ENCODE peak calls at places on chromosome 10, in four cellular contexts. C is H1, G is HEK293T, S is HepG2. N is an unnamed sample.
A peak's percentile ranks its signal among the peaks of the same experiment; 100 is the strongest.

GRCh38 chr10:112161757-112162518 is 21.6 kb downstream of the GPAM start:
- DNase-seq in C (no peak), G (no peak), S (no peak), N (no peak)

GRCh38 chr10:81600185-81600584 is 274.8 kb upstream of the NRG3 start:
- DNase-seq in C (no peak), G (no peak), S (no peak), N (no peak)

GRCh38 chr10:83881647-83882046 is 257.7 kb upstream of the GHITM start:
- DNase-seq in C (no peak), G (no peak), S (no peak), N (no peak)

GRCh38 chr10:117587036-117587435 is 44.5 kb downstream of the EMX2 start:
- DNase-seq in C (no peak), G (no peak), S (no peak), N (no peak)

GRCh38 chr10:804191-804781 is 114.8 kb upstream of the DIP2C start:
- DNase-seq in C (no peak), G (no peak), S (no peak), N (no peak)

GRCh38 chr10:13717936-13718772 is 131.4 kb downstream of the PRPF18 start:
- DNase-seq in C (no peak), G (no peak), S (peak; percentile 7), N (no peak)

GRCh38 chr10:23514321-23514720 is 75.4 kb downstream of the OTUD1 start:
- DNase-seq in C (no peak), G (no peak), S (no peak), N (no peak)

GRCh38 chr10:68096913-68097509 is 12.3 kb upstream of the MYPN start:
- DNase-seq in C (no peak), G (peak; percentile 35), S (no peak), N (peak; percentile 62)

GRCh38 chr10:110859947-110860376 is 11.8 kb upstream of the PDCD4 start:
- DNase-seq in C (no peak), G (no peak), S (no peak), N (no peak)

GRCh38 chr10:112907893-112908292 is 42.2 kb upstream of the TCF7L2 start:
- DNase-seq in C (no peak), G (no peak), S (no peak), N (no peak)

GRCh38 chr10:28785018-28785417 is 107.7 kb downstream of the BAMBI start:
- DNase-seq in C (no peak), G (no peak), S (no peak), N (no peak)

GRCh38 chr10:121753726-121754476 is 155.7 kb upstream of the FGFR2 start:
- DNase-seq in C (no peak), G (peak; percentile 35), S (no peak), N (no peak)

GRCh38 chr10:129694184-129694583 is 227.1 kb downstream of the MGMT start:
- DNase-seq in C (peak; percentile 43), G (no peak), S (no peak), N (no peak)

GRCh38 chr10:1653321-1653720 is 84.0 kb downstream of the ADARB2 start:
- DNase-seq in C (no peak), G (no peak), S (no peak), N (no peak)

GRCh38 chr10:108709927-108710722 is 1213.2 kb downstream of the XPNPEP1 start:
- DNase-seq in C (no peak), G (no peak), S (no peak), N (no peak)

GRCh38 chr10:106789623-106790022 is 374.9 kb downstream of the SORCS1 start:
- DNase-seq in C (no peak), G (no peak), S (no peak), N (no peak)

GRCh38 chr10:106795619-106796018 is 368.9 kb downstream of the SORCS1 start:
- DNase-seq in C (no peak), G (peak; percentile 66), S (peak; percentile 1), N (peak; percentile 22)
- TF ChIP-seq SUZ12 in C (no peak), G (no peak), S (no peak), N (no peak)

GRCh38 chr10:43194266-43194665 is 56.0 kb downstream of the CSGALNACT2 start:
- DNase-seq in C (no peak), G (no peak), S (no peak), N (no peak)

GRCh38 chr10:43192824-43193223 is 54.6 kb downstream of the CSGALNACT2 start:
- DNase-seq in C (no peak), G (no peak), S (no peak), N (no peak)

GRCh38 chr10:43194861-43195260 is 56.6 kb downstream of the CSGALNACT2 start:
- DNase-seq in C (peak; percentile 39), G (no peak), S (no peak), N (no peak)

GRCh38 chr10:43195557-43195956 is 57.3 kb downstream of the CSGALNACT2 start:
- DNase-seq in C (no peak), G (no peak), S (no peak), N (no peak)

DNA sequence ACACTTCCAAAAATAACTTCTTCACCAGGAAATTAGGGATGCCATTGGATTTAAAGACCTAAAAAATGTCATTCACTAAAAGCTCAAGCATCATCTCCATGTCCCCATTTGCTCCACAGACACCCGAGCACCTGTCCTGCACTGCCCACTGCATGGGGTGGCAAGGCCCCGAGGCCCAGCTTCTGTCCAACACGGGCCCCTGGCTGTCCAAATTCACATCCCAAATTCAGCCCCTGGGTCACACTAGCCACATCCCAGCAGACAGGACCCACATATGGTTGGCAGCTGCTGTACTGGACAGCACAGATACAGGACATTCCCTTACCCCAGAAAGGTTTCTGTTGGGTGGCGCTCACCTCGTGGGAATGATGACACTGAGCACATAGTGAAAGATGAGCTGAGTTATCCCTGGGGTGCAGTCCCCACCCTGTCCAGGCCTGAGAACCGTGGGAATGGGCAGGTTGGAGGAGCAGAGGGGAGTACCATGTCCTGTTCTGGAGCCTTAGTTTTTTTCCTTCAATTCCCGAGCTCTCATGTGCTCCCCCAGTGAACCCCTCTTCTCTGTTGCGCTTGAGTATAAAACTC is 55.3 kb downstream of the CSGALNACT2 start:
- DNase-seq in C (peak; percentile 38), G (no peak), S (no peak), N (no peak)
- TF ChIP-seq SUZ12 in C (no peak), G (no peak), S (no peak), N (no peak)

GRCh38 chr10:69362471-69362954 is 54.2 kb downstream of the TACR2 start:
- DNase-seq in C (no peak), G (no peak), S (no peak), N (no peak)
- TF ChIP-seq SUZ12 in C (no peak), G (no peak), S (no peak), N (no peak)

DNA sequence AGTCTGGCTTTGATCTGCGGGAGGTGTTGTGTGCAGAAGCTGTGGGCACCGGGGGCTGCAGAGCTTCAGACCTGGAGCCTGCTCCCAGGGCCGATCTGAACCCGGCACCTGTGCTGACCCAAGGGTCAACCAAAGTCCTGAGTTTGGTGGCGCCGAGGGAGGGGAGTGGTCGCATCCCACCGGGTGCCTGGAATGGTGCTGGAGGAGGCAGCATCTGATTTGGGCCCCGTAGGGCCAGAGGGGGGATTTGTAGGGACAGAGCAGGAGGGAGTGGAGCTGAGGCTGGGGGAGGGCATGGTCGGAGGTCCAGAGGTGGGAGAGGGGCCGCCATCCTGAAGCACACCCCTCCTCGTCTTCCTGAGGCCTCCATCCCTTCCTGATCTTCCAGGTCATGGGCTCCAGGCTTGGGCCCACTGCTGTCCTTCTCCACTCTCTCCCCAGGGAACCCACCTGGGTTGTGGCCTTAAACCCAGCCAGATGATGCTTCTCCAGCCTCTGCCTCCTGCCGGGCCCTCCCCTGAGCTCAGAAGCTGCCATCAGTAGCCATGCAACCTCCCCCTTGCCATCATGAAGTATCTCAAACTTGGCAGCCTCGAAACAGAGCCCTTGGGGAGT is 112.9 kb downstream of the LHPP start:
- DNase-seq in C (no peak), G (no peak), S (no peak), N (no peak)
- TF ChIP-seq SUZ12 in C (no peak), G (no peak), S (no peak), N (no peak)

GRCh38 chr10:131119626-131120355 is 191.7 kb downstream of the TCERG1L start:
- DNase-seq in C (no peak), G (no peak), S (no peak), N (no peak)
- TF ChIP-seq SUZ12 in C (no peak), G (no peak), S (no peak), N (no peak)

DNA sequence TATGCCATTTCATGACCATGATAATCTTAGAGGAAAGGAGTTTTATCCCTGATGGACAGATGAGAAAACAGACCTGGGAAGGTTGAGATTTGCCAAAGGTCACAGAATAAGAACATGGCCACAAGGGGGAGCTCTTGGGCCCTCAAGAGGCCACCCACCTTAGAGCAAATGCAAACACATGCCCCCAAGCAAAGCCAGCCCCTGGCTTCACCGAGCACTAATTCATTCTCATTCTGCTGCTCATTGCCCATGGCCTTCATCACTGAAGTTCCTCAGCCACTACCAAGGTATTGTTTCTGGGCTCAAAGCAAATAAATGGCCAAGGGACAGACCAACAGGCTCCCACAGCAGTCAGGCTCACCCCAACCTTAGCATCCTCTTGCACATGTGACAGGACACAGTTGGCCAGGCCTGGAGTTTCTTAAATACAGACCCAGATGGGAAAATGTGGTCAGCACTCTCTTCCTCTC is 44.2 kb downstream of the PDLIM1 start:
- DNase-seq in C (peak; percentile 90), G (peak; percentile 82), S (peak; percentile 62), N (peak; percentile 72)
- TF ChIP-seq SUZ12 in C (no peak), G (no peak), S (no peak), N (no peak)

GRCh38 chr10:49612513-49613159 is 1.2 kb upstream of the CHAT start:
- DNase-seq in C (peak; percentile 87), G (peak; percentile 49), S (peak; percentile 3), N (peak; percentile 64)
- TF ChIP-seq SUZ12 in C (no peak), G (no peak), S (no peak), N (no peak)